ENCODE peak calls at places on chromosomes 11 and 22, in seven cellular contexts. B is Peyer's patch, D is spleen, K is GM12892, Q is tibial nerve, S is gastrocnemius medialis, U is erythroblast. W is an unnamed sample.

GRCh38 chr11:126834573-126834972 is 166.0 kb downstream of the KIRREL3 start:
- DNase-seq in D (no peak), S (no peak), K (no peak), U (no peak), B (no peak), Q (no peak), W (no peak)

GRCh38 chr11:9120659-9121350 is 29.4 kb upstream of the SCUBE2 start:
- DNase-seq in K (no peak), Q (no peak), U (no peak), B (no peak), D (no peak), S (no peak), W (no peak)

GRCh38 chr11:26319906-26320305 is 12.0 kb upstream of the ANO3 start:
- DNase-seq in S (no peak), B (no peak), D (no peak), U (no peak), Q (no peak), K (no peak), W (no peak)

GRCh38 chr11:119664063-119664572 is 64.9 kb downstream of the NECTIN1 start:
- DNase-seq in B (no peak), S (no peak), K (no peak), U (no peak), D (no peak), Q (no peak), W (no peak)

GRCh38 chr22:38214248-38215056 is 12.7 kb downstream of the MAFF start:
- DNase-seq in U (peak), K (peak), B (peak), S (no peak), D (peak), Q (no peak), W (no peak)

GRCh38 chr11:90288207-90288821 is 65.5 kb upstream of the CHORDC1 start:
- DNase-seq in K (peak), U (no peak), S (no peak), B (no peak), D (no peak), Q (no peak), W (no peak)

GRCh38 chr11:721913-722811 is 16.1 kb downstream of the EPS8L2 start:
- DNase-seq in B (peak), U (no peak), S (no peak), Q (no peak), K (no peak), D (peak), W (no peak)

GRCh38 chr11:83508804-83509203 is 222.6 kb upstream of the CCDC90B start:
- DNase-seq in U (no peak), B (peak), K (no peak), D (no peak), S (no peak), Q (no peak), W (no peak)

GRCh38 chr22:37533995-37534394 is 14.8 kb upstream of the CARD10 start:
- DNase-seq in B (no peak), U (no peak), D (no peak), S (no peak), K (no peak), Q (no peak), W (no peak)

GRCh38 chr22:36010913-36011312 is 17.7 kb downstream of the RBFOX2 start:
- DNase-seq in U (no peak), D (no peak), K (no peak), S (no peak), Q (no peak), B (no peak), W (no peak)

GRCh38 chr22:49259870-49260615 is 567.6 kb downstream of the BRD1 start:
- DNase-seq in B (no peak), D (no peak), S (no peak), U (no peak), Q (no peak), K (no peak), W (no peak)

GRCh38 chr11:85575388-85575787 is 51.8 kb downstream of the DLG2 start:
- DNase-seq in U (no peak), B (no peak), D (no peak), S (no peak), K (no peak), Q (no peak), W (no peak)

GRCh38 chr11:99406345-99406744 is 385.6 kb downstream of the CNTN5 start:
- DNase-seq in Q (no peak), U (no peak), D (no peak), K (no peak), S (no peak), B (no peak), W (no peak)

GRCh38 chr11:33737362-33737821 is 1.2 kb upstream of the CD59 start:
- DNase-seq in D (no peak), B (no peak), Q (no peak), U (peak), K (no peak), S (no peak), W (no peak)

GRCh38 chr22:37581534-37581933 is 1.6 kb upstream of the LGALS2 start:
- DNase-seq in K (no peak), S (no peak), B (no peak), D (peak), U (no peak), Q (no peak), W (no peak)

GRCh38 chr11:95231881-95232605 is 1.0 kb upstream of the SESN3 start:
- DNase-seq in Q (peak), U (peak), D (peak), B (peak), K (no peak), S (peak), W (peak)
- TF ChIP-seq POLR2A in Q (peak), U (no peak), D (peak), B (peak), K (peak), S (peak), W (no peak)

GRCh38 chr11:65492637-65493366 is 6.0 kb upstream of the MALAT1 start:
- DNase-seq in D (no peak), U (peak), B (peak), K (no peak), S (peak), Q (peak), W (peak)
- TF ChIP-seq POLR2A in D (no peak), U (peak), B (peak), K (peak), S (peak), Q (peak), W (no peak)

GRCh38 chr11:2400761-2401435 is 348 bp downstream of the TSSC4 start:
- DNase-seq in U (peak), Q (no peak), B (no peak), D (peak), S (no peak), K (no peak), W (no peak)

GRCh38 chr11:2400069-2400760 is at the start of gene TSSC4:
- DNase-seq in U (peak), D (peak), B (peak), K (peak), S (peak), Q (peak), W (peak)

GRCh38 chr11:2402890-2403645 is 2.5 kb downstream of the TSSC4 start:
- DNase-seq in D (peak), S (no peak), U (no peak), Q (no peak), K (no peak), B (no peak), W (no peak)

GRCh38 chr11:2401436-2401984 is 960 bp downstream of the TSSC4 start:
- DNase-seq in Q (no peak), U (peak), B (no peak), S (no peak), D (no peak), K (no peak), W (no peak)

GRCh38 chr11:2402106-2402505 is 1.6 kb downstream of the TSSC4 start:
- DNase-seq in Q (no peak), U (no peak), S (no peak), B (no peak), D (peak), K (no peak), W (no peak)
- TF ChIP-seq POLR2A in Q (no peak), U (no peak), S (no peak), B (no peak), D (no peak), K (no peak), W (no peak)

GRCh38 chr11:114154271-114155047 is 94.9 kb downstream of the ZBTB16 start:
- DNase-seq in B (no peak), D (no peak), Q (peak), S (peak), K (no peak), U (peak), W (no peak)
- TF ChIP-seq POLR2A in B (no peak), D (no peak), Q (peak), S (no peak), K (no peak), U (no peak), W (no peak)

W was measured in lower leg skin.